ENCODE peak calls at places on chromosomes 16 and 17, in six cellular contexts. B is breast epithelium, H is sigmoid colon, Q is GM12878, T is adrenal gland, I is HCT116. L is an unnamed sample.

GRCh38 chr17:40949406-40949805 is 12.0 kb upstream of the KRT23 start:
- DNase-seq in Q (no peak), I (no peak), H (no peak), B (no peak), T (no peak), L (no peak)

GRCh38 chr16:52827456-52827855 is 225.2 kb downstream of the CHD9NB start:
- DNase-seq in T (no peak), H (no peak), Q (no peak), B (no peak), I (no peak), L (no peak)

GRCh38 chr17:3972281-3972731 is 8.1 kb upstream of the ATP2A3 start:
- DNase-seq in B (no peak), T (no peak), I (no peak), H (no peak), Q (no peak), L (no peak)

GRCh38 chr16:56956756-56957155 is 5.0 kb upstream of the CETP start:
- DNase-seq in I (no peak), Q (no peak), B (no peak), H (no peak), T (no peak), L (no peak)

GRCh38 chr17:35051579-35052239 is 11.8 kb downstream of the RFFL start:
- DNase-seq in H (no peak), I (no peak), T (no peak), B (no peak), Q (no peak), L (no peak)

GRCh38 chr16:57185945-57186629 is at the start of the genes PSME3IP1 and RSPRY1:
- DNase-seq in Q (peak; percentile 99), T (peak; percentile 99), H (peak; percentile 99), I (peak; percentile 99), B (peak; percentile 99), L (peak; percentile 99)

GRCh38 chr16:16042076-16042475 is 92.7 kb downstream of the ABCC1 start:
- DNase-seq in T (peak; percentile 71), Q (no peak), H (no peak), B (no peak), I (no peak), L (no peak)

GRCh38 chr16:82660078-82660645 is 33.4 kb downstream of the CDH13 start:
- DNase-seq in I (no peak), T (no peak), H (no peak), Q (no peak), B (no peak), L (no peak)

GRCh38 chr17:55394357-55395021 is 27.1 kb downstream of the MMD start:
- DNase-seq in T (no peak), I (no peak), H (no peak), Q (no peak), B (no peak), L (no peak)

GRCh38 chr16:30010817-30011504 is at the start of gene DOC2A:
- DNase-seq in T (no peak), Q (no peak), I (no peak), B (no peak), H (no peak), L (no peak)

GRCh38 chr17:4327638-4328037 is 38.8 kb downstream of the UBE2G1 start:
- DNase-seq in Q (no peak), I (peak; percentile 82), T (no peak), H (no peak), B (no peak), L (no peak)

GRCh38 chr17:80782536-80783427 is 208.9 kb upstream of the CHMP6 start:
- DNase-seq in H (peak; percentile 90), I (no peak), Q (no peak), B (peak; percentile 2), T (no peak), L (no peak)

DNA sequence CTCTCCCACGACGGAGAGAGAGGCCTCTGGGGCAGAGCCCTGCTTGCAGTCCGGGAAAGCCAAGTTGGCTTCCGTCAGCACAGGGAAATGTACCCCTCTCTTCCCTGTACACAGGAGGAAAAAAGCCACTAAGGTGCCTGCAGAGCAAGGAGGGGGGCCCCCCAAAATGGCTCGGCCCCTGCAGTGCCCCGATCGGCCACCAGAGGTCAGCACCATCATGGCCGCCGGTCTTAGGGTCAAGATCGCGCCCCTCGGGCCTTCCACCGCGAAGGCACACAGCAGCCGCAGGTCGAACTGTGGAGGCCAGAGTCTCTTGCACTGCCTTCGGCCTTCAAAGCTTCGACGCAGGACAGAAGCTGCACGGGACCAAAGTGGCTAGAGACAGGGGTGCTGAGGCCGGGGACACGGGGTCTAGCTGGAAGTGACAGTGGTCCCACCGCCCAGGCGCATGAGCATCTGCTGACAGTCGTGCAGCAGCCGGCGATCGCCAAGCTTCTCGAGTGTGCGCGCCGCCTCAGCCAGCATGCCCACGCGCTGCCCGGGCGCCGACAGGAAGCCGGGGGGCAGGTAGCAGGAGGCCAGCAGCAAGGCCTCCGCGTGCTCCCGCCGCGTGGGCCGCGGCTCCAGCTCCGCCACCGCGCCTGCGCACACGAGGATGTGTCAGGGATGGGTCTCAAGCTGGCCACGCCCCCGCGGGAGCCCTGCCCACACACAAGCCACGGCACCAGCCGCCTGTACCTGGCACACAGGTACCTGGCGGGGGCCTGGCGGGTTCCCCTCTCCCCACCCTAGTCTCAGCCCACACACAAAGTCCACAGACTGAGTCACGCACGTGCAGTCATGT is 24.4 kb downstream of the SREBF1 start:
- DNase-seq in H (peak; percentile 89), Q (no peak), B (peak; percentile 79), I (no peak), T (peak; percentile 82), L (peak; percentile 56)
- TF ChIP-seq POLR2A in H (no peak), Q (no peak), B (no peak), I (no peak), T (peak; percentile 18), L (no peak)

DNA sequence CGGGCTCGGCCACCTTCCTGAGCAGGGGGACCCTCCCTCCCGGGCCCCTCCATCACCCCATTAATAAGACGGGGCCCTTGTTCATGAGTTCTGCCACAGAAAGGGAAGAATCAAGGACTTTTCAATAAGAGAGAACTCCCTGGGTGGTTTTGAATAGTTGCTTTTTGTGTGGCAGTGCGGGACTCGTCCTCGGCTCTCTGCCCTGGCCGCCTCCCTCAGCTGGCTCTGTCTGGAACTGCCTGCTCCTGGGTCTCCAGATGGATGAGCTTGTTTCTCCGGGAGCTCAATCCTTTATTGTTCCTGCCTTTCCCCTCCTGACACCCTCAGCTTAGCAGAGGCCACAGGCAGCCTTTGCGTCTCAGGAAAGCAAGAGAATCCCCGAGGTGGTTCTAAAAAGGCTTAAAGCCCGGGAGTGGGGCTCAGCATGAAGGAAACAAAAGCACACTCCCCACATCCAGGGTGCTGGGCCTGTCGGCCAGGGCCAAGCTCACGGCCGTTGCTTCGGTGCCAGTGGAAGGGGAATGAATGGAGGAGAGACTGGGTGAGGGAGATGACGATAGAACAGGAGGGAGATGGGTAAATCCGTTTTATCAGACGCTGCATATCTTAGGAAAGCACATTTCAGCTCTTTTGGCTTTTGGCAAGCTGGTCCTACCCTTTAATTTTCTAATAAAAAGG is 60.2 kb downstream of the RAI1 start:
- DNase-seq in T (peak; percentile 68), B (no peak), Q (no peak), H (no peak), I (no peak), L (no peak)
- TF ChIP-seq CTCF in T (peak; percentile 40), B (peak; percentile 8), Q (no peak), H (peak; percentile 17), I (no peak), L (no peak)

GRCh38 chr16:89200850-89201466 is 621 bp upstream of the SLC22A31 start:
- DNase-seq in Q (no peak), I (no peak), H (no peak), T (no peak), B (no peak), L (no peak)

GRCh38 chr16:89199241-89200123 is 855 bp downstream of the SLC22A31 start:
- DNase-seq in B (no peak), T (no peak), H (no peak), Q (no peak), I (no peak), L (no peak)

GRCh38 chr16:89198417-89199240 is 1.7 kb downstream of the SLC22A31 start:
- DNase-seq in H (no peak), T (no peak), I (no peak), Q (no peak), B (no peak), L (no peak)

GRCh38 chr16:89201467-89202377 is 1.4 kb upstream of the SLC22A31 start:
- DNase-seq in I (peak; percentile 84), T (peak; percentile 77), H (peak; percentile 75), Q (no peak), B (peak; percentile 92), L (peak; percentile 68)

DNA sequence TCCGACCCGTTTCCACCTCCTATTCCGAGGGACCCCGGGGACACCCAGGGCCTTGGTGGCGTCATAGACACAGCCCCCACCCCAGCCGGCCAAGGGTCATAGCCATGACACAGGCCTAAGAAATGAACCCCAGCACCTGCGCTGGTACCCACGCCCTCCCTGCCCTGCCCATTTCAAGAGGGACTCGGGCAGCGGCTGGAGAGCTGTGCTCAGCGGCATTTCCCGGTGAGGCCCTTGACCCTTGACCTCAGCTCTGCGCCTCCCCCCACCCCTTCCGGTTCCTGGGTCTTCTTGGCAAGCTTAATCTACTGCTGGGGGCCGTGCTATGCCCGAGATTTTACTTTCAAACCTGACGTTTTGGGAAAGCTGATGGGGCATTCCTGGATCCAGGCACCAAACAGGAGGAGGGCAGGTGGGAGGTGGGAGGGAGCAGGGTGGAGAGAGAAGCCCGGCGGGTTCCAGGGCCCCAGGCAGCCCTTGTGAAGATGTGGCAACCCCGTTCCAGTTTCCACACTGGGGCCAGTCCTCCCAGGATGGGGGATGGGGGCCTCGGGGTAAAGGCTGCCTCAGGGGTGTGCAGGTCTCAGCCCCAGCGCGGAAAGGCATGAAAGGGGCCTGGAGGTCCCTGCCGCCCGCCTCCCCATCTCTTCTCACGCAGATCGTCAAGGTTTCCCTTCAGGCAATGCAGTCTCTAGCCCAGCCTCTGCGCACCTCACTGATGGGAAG is at the start of gene SLC22A31:
- DNase-seq in T (no peak), I (no peak), Q (no peak), H (no peak), B (no peak), L (no peak)
- H3K4me3 ChIP-seq in T (peak within 1 kb of the TSS; percentile 56), I (peak within 1 kb of the TSS; percentile 57), Q (no peak within 1 kb of the TSS), H (peak within 1 kb of the TSS; percentile 17), B (peak within 1 kb of the TSS; percentile 45), L (no peak within 1 kb of the TSS)

GRCh38 chr16:14325921-14326401 is 254.8 kb downstream of the MRTFB start:
- DNase-seq in H (no peak), Q (no peak), T (peak; percentile 69), I (no peak), B (no peak), L (no peak)

GRCh38 chr16:14331020-14331419 is 259.9 kb downstream of the MRTFB start:
- DNase-seq in B (no peak), I (no peak), T (no peak), Q (no peak), H (no peak), L (no peak)

GRCh38 chr16:14333361-14333760 is 262.2 kb downstream of the MRTFB start:
- DNase-seq in H (no peak), Q (no peak), B (no peak), T (no peak), I (no peak), L (no peak)

GRCh38 chr16:14325502-14325901 is 254.4 kb downstream of the MRTFB start:
- DNase-seq in B (no peak), I (no peak), T (no peak), H (no peak), Q (no peak), L (no peak)

DNA sequence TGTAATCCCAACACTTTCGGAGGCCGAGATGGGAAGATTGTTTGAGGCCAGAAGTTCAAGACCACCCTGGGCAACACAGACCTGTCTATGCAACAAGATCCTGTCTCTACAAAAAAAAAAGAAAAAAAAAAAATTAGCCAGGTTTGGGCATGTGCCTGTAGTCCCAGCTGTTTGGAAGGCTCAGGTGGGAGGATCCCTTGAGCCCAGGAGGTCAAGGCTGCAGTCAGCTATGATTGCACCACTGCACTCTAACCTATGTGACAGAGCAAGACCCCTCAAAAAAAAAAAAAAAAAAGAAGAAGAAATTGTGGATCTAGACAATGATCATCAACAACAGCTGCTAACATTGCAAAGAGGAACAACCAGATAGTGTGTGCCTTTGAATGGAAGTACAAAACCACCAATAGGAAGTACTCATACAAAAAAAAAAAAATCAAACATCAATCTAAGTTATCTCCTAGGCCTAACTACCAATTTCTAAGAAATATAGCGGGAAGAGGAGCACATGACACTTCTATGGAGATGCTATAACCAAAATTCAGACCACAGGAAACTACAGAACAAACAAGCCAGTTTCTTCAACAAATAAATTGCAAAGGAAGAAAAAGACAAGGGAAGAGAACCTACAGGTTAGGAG is 258.7 kb downstream of the MRTFB start:
- DNase-seq in T (no peak), I (no peak), Q (no peak), H (no peak), B (no peak), L (no peak)
- TF ChIP-seq POLR2A in T (no peak), I (no peak), Q (no peak), H (no peak), B (no peak), L (no peak)